ENCODE peak calls at places on chromosomes 11 and 22, in five cellular contexts. D is K562, L is endothelial cell of umbilical vein, O is stomach, K is transverse colon. N is an unnamed sample.

GRCh38 chr11:118820412-118821357 is 29.7 kb upstream of the DDX6 start:
- DNase-seq in D (no peak), K (peak; percentile 94), L (no peak), O (peak; percentile 81), N (peak; percentile 96)

GRCh38 chr11:75615709-75616108 is 53.1 kb downstream of the MAP6 start:
- DNase-seq in K (no peak), O (no peak), D (no peak), L (no peak), N (no peak)

GRCh38 chr11:5689551-5689983 is at the start of gene TRIM22:
- DNase-seq in O (peak; percentile 48), L (peak; percentile 86), D (no peak), K (peak; percentile 50), N (no peak)

GRCh38 chr11:104095791-104096190 is 59.4 kb downstream of the DDI1 start:
- DNase-seq in D (no peak), K (no peak), O (no peak), L (no peak), N (no peak)

GRCh38 chr11:19703211-19703610 is 9.4 kb upstream of the NAV2 start:
- DNase-seq in L (no peak), K (no peak), D (no peak), O (no peak), N (peak; percentile 87)

GRCh38 chr11:73295259-73295995 is 12.6 kb upstream of the ARHGEF17 start:
- DNase-seq in K (peak; percentile 76), L (peak; percentile 77), O (peak; percentile 72), D (peak; percentile 80), N (no peak)

GRCh38 chr22:26485013-26485412 is 1.3 kb downstream of the SRRD start:
- DNase-seq in K (no peak), L (no peak), O (no peak), D (no peak), N (no peak)

GRCh38 chr22:40036591-40037225 is 42.0 kb downstream of the FAM83F start:
- DNase-seq in K (peak; percentile 68), D (peak; percentile 81), O (peak; percentile 63), L (peak; percentile 69), N (peak; percentile 77)

GRCh38 chr11:70400643-70401042 is 2.3 kb downstream of the CTTN start:
- DNase-seq in O (no peak), K (no peak), L (no peak), D (no peak), N (no peak)

GRCh38 chr11:126627376-126627775 is 271.9 kb downstream of the ST3GAL4 start:
- DNase-seq in D (no peak), O (no peak), K (no peak), L (no peak), N (no peak)

GRCh38 chr11:61973603-61974162 is 6.2 kb upstream of the FTH1 start:
- DNase-seq in D (no peak), L (no peak), K (no peak), O (no peak), N (no peak)

GRCh38 chr11:85665756-85666155 is 827 bp upstream of the CREBZF start:
- DNase-seq in K (no peak), O (no peak), D (no peak), L (no peak), N (no peak)

GRCh38 chr11:66264893-66265292 is 3.5 kb upstream of the RAB1B start:
- DNase-seq in D (peak; percentile 68), O (peak; percentile 36), L (no peak), K (peak; percentile 48), N (no peak)

GRCh38 chr11:6389921-6390717 is at the start of gene SMPD1:
- DNase-seq in L (peak; percentile 90), D (peak; percentile 95), O (peak; percentile 94), K (peak; percentile 96), N (peak; percentile 96)

GRCh38 chr11:117823294-117823940 is 1.1 kb downstream of the FXYD2 start:
- DNase-seq in L (peak; percentile 41), K (peak; percentile 13), D (peak; percentile 21), O (no peak), N (peak; percentile 75)

GRCh38 chr11:33970984-33971466 is 79.1 kb upstream of the LMO2 start:
- DNase-seq in K (peak; percentile 32), O (peak; percentile 30), L (peak; percentile 72), D (peak; percentile 86), N (peak; percentile 68)

GRCh38 chr22:40519948-40520331 is 116.6 kb downstream of the MRTFA start:
- DNase-seq in K (no peak), L (no peak), O (no peak), D (no peak), N (no peak)

GRCh38 chr22:31098633-31099110 is 8.7 kb downstream of the SELENOM start:
- DNase-seq in D (peak; percentile 77), K (peak; percentile 64), L (no peak), O (peak; percentile 54), N (peak; percentile 92)

GRCh38 chr11:61147271-61147670 is 14.0 kb downstream of the VPS37C start:
- DNase-seq in L (no peak), K (no peak), D (no peak), O (no peak), N (peak; percentile 56)

GRCh38 chr11:5476184-5476819 is 12.2 kb upstream of the OR52D1 start:
- DNase-seq in O (peak; percentile 36), K (peak; percentile 25), D (peak; percentile 77), L (peak; percentile 56), N (no peak)

GRCh38 chr11:134380785-134381184 is 31.3 kb downstream of the B3GAT1 start:
- DNase-seq in D (no peak), K (no peak), L (no peak), O (no peak), N (no peak)

GRCh38 chr11:44363116-44363515 is 53.2 kb upstream of the ALX4 start:
- DNase-seq in L (no peak), O (no peak), D (no peak), K (no peak), N (no peak)

GRCh38 chr22:24591286-24591830 is 1.5 kb downstream of the LRRC75B start:
- DNase-seq in L (no peak), O (no peak), D (no peak), K (no peak), N (no peak)

GRCh38 chr22:49999901-50000586 is 12.5 kb downstream of the IL17REL start:
- DNase-seq in O (no peak), L (no peak), D (no peak), K (no peak), N (no peak)

GRCh38 chr11:57500926-57501325 is 14.6 kb downstream of the SLC43A1 start:
- DNase-seq in D (no peak), K (no peak), O (no peak), L (no peak), N (no peak)

GRCh38 chr11:47499614-47500013 is 50.7 kb upstream of the RAPSN start:
- DNase-seq in D (no peak), O (no peak), L (no peak), K (no peak), N (no peak)

GRCh38 chr11:635945-636510 is 1.0 kb upstream of the DRD4 start:
- DNase-seq in K (no peak), D (no peak), L (no peak), O (no peak), N (no peak)

GRCh38 chr22:19386248-19386647 is 45.3 kb downstream of the HIRA start:
- DNase-seq in K (no peak), L (no peak), D (no peak), O (no peak), N (peak; percentile 41)

GRCh38 chr11:69958308-69958707 is 119.8 kb upstream of the ANO1 start:
- DNase-seq in D (peak; percentile 52), K (no peak), L (no peak), O (no peak), N (no peak)

GRCh38 chr11:134471341-134472187 is 59.5 kb upstream of the B3GAT1 start:
- DNase-seq in D (no peak), O (no peak), L (no peak), K (no peak), N (no peak)

GRCh38 chr22:37609240-37610152 is 862 bp downstream of the GGA1 start:
- DNase-seq in L (no peak), K (no peak), O (no peak), D (peak; percentile 75), N (no peak)
- TF ChIP-seq POLR2AphosphoS5 in L (no peak), K (no peak), O (no peak), D (no peak), N (no peak)

DNA sequence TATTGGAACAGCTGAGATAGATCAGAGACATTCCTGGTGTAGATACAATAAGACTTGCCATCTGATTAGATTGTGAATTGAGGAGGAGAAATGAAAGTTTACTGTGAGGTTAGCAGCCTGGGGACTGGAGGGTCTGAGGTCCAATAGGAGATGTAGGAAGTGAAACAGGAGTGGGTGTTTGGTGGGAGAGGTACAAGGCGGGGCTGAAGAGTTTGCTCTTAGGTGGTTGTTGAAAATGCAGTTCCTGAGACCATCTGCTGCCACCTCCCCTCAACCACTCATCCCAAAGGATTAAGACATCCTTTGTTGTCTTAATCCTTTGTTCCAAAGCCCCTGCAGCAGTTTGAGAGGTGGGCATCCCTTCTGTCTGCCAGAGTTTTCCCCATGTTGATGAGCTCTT is 14.8 kb downstream of the PIWIL4 start:
- DNase-seq in K (no peak), L (no peak), D (no peak), O (no peak), N (no peak)
- H3K4me1 ChIP-seq in K (no peaks in the 10 kb centered on the region), L (peaks cover 8% of the 10 kb centered on the region), D (no peaks in the 10 kb centered on the region), O (no peaks in the 10 kb centered on the region), N (no peaks in the 10 kb centered on the region)

DNA sequence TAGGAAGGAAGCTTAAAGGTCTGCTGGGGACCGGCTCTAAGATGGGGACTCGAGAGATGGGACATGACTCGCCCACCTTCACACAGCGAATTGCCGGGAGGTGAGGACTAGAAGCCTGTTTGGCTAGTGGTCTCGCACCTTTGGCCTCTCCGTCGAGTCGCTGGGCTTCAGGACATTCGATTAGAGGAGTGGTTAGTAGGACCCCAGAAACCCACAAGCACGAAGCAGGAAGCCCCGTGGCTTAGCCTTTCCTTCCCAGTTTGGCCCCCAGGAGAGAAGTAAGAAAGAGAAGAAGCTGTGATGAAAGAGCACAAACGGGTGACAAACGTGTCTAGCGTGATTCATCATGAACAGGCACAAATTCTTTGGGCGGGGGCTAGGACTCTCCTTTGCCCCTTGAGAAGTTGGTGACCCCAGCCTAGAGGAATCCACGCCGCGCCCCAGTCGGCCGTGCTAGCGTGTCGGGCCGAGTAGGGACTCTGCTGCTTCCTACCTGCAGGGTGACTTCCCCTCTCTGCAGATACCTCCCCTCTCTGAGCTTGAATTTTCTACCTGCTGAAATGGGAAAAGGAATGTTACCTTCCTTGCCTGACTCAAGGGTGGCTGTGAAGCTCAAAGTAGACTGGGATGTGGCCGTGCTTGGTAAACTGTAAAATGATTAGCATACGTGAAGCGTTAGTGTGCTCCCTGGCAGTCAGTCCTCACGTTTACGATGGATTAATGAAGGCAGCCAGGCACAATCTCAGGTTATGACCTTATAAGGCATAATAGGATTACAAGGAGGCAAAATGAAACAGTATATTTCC is 1.1 kb upstream of the ADM start:
- DNase-seq in K (peak; percentile 74), O (peak; percentile 48), D (peak; percentile 16), L (peak; percentile 41), N (no peak)
- TF ChIP-seq POLR2A in K (peak; percentile 78), O (no peak), D (no peak), L (no peak), N (no peak)

DNA sequence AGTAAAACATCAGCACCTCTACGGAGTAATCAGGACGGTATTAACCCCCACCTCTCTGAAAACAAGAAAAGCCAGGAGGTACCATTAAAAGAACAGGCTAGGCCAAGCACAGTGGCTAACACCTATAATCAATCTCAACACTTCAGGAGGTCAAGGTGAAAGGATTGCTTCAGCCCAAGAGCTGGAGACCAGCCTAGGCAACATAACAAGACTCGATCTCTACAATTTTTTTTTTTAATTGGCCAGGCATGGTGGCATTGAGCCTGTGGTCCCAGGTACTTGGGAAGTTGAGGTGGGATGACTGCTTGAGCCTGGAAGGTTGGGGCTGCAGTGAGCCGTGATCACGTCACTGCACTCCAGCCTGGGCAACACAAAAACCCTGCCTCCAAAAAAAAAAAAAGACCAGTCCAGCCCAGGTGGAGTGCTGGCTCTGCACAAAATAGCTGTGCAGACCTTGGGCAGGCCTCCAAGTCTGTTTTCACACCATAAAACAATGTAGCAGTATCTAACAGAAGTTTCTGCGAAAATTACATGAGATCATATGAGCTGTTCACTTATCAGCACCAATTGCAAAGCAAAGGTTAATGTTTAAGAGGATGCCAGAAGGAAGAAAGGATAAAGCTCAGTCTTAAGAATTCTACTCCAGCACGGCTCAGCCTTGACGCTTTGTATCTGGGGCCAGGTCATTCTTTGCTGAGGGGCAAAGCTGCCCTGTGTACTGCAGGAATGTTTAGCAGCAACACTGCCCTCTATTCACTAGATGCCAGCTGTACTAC is 14.8 kb downstream of the CHKA start:
- DNase-seq in O (peak; percentile 80), D (peak; percentile 37), L (peak; percentile 57), K (peak; percentile 82), N (peak; percentile 25)
- TF ChIP-seq POLR2AphosphoS5 in O (peak; percentile 58), D (no peak), L (no peak), K (peak; percentile 47), N (no peak)

N was measured in sigmoid colon.